ENCODE peak calls at places on chromosomes 1 and 21, in six cellular contexts. One of them, this sample, is unnamed.

GRCh38 chr1:35574655-35575400 is 1.7 kb downstream of the TFAP2E start:
- DNase-seq in GM12892: no peak
- DNase-seq in kidney glomerular epithelial cell: no peak
- DNase-seq in mesendoderm: peak
- DNase-seq in HepG2: no peak
- DNase-seq in Ammon's horn: no peak
- DNase-seq in this sample: no peak

GRCh38 chr1:44660176-44660575 is 14.1 kb downstream of the TMEM53 start:
- DNase-seq in GM12892: no peak
- DNase-seq in kidney glomerular epithelial cell: no peak
- DNase-seq in mesendoderm: no peak
- DNase-seq in HepG2: no peak
- DNase-seq in Ammon's horn: peak
- DNase-seq in this sample: no peak

GRCh38 chr21:15195104-15195503 is 130.3 kb upstream of the NRIP1 start:
- DNase-seq in GM12892: no peak
- DNase-seq in kidney glomerular epithelial cell: no peak
- DNase-seq in mesendoderm: no peak
- DNase-seq in HepG2: no peak
- DNase-seq in Ammon's horn: no peak
- DNase-seq in this sample: no peak

GRCh38 chr1:1561801-1562470 is 12.7 kb downstream of the SSU72 start:
- DNase-seq in GM12892: no peak
- DNase-seq in kidney glomerular epithelial cell: no peak
- DNase-seq in mesendoderm: no peak
- DNase-seq in HepG2: no peak
- DNase-seq in Ammon's horn: no peak
- DNase-seq in this sample: no peak

GRCh38 chr1:205062895-205063294 is 19.9 kb downstream of the CNTN2 start:
- DNase-seq in GM12892: no peak
- DNase-seq in kidney glomerular epithelial cell: no peak
- DNase-seq in mesendoderm: no peak
- DNase-seq in HepG2: no peak
- DNase-seq in Ammon's horn: no peak
- DNase-seq in this sample: no peak

GRCh38 chr1:63532727-63533126 is 9.4 kb downstream of the EFCAB7 start:
- DNase-seq in GM12892: no peak
- DNase-seq in kidney glomerular epithelial cell: no peak
- DNase-seq in mesendoderm: no peak
- DNase-seq in HepG2: no peak
- DNase-seq in Ammon's horn: no peak
- DNase-seq in this sample: no peak

GRCh38 chr1:220370041-220370700 is 97.9 kb upstream of the RAB3GAP2 start:
- DNase-seq in GM12892: no peak
- DNase-seq in kidney glomerular epithelial cell: peak
- DNase-seq in mesendoderm: peak
- DNase-seq in HepG2: no peak
- DNase-seq in Ammon's horn: no peak
- DNase-seq in this sample: no peak

GRCh38 chr1:46522184-46522968 is 29.1 kb downstream of the KNCN start:
- DNase-seq in GM12892: no peak
- DNase-seq in kidney glomerular epithelial cell: peak
- DNase-seq in mesendoderm: no peak
- DNase-seq in HepG2: no peak
- DNase-seq in Ammon's horn: no peak
- DNase-seq in this sample: no peak

GRCh38 chr1:119870917-119871486 is 25.3 kb downstream of the ADAM30 start:
- DNase-seq in GM12892: peak
- DNase-seq in kidney glomerular epithelial cell: peak
- DNase-seq in mesendoderm: peak
- DNase-seq in HepG2: peak
- DNase-seq in Ammon's horn: peak
- DNase-seq in this sample: peak

This sample was measured in activated T-cell treated with anti-CD3 and anti-CD28 coated beads for 24 hours.